ENCODE peak calls at places on chromosome 17, in five cellular contexts. One of them, this sample, is unnamed. For H3K4me1, the result is how much of the 10 kb centered on the place peaks cover.

GRCh38 chr17:31319253-31319661 is 2.2 kb downstream of the EVI2A start:
- DNase-seq in HepG2: no peak
- DNase-seq in Peyer's patch: no peak
- DNase-seq in GM23248: no peak
- DNase-seq in left ventricle myocardium inferior: no peak
- DNase-seq in this sample: peak

GRCh38 chr17:13541032-13541480 is 60.7 kb downstream of the HS3ST3A1 start:
- DNase-seq in GM23248: peak
- DNase-seq in Peyer's patch: no peak
- DNase-seq in HepG2: no peak
- DNase-seq in left ventricle myocardium inferior: no peak
- DNase-seq in this sample: no peak

GRCh38 chr17:36722121-36722902 is 120.9 kb downstream of the MRM1 start:
- DNase-seq in GM23248: peak
- DNase-seq in left ventricle myocardium inferior: peak
- DNase-seq in HepG2: no peak
- DNase-seq in Peyer's patch: peak
- DNase-seq in this sample: peak

GRCh38 chr17:64653325-64653984 is 8.7 kb downstream of the SMURF2 start:
- DNase-seq in left ventricle myocardium inferior: no peak
- DNase-seq in Peyer's patch: no peak
- DNase-seq in HepG2: no peak
- DNase-seq in GM23248: peak
- DNase-seq in this sample: no peak

GRCh38 chr17:41475421-41475820 is 5.5 kb downstream of the KRT35 start:
- DNase-seq in HepG2: no peak
- DNase-seq in GM23248: no peak
- DNase-seq in Peyer's patch: no peak
- DNase-seq in left ventricle myocardium inferior: no peak
- DNase-seq in this sample: no peak

GRCh38 chr17:41678411-41678906 is 10.2 kb upstream of the EIF1 start:
- DNase-seq in HepG2: no peak
- DNase-seq in left ventricle myocardium inferior: no peak
- DNase-seq in Peyer's patch: peak
- DNase-seq in GM23248: no peak
- DNase-seq in this sample: peak

GRCh38 chr17:17683710-17684365 is 2.6 kb downstream of the RAI1 start:
- DNase-seq in Peyer's patch: no peak
- DNase-seq in HepG2: no peak
- DNase-seq in GM23248: peak
- DNase-seq in left ventricle myocardium inferior: no peak
- DNase-seq in this sample: no peak

GRCh38 chr17:77390870-77391269 is 250.1 kb downstream of the SEC14L1 start:
- DNase-seq in HepG2: no peak
- DNase-seq in Peyer's patch: no peak
- DNase-seq in left ventricle myocardium inferior: no peak
- DNase-seq in GM23248: no peak
- DNase-seq in this sample: no peak

GRCh38 chr17:17497845-17498520 is 1.8 kb upstream of the RASD1 start:
- DNase-seq in GM23248: no peak
- DNase-seq in HepG2: no peak
- DNase-seq in Peyer's patch: peak
- DNase-seq in left ventricle myocardium inferior: no peak
- DNase-seq in this sample: no peak

GRCh38 chr17:21218101-21218500 is 4.1 kb upstream of the TMEM11 start:
- DNase-seq in HepG2: no peak
- DNase-seq in GM23248: peak
- DNase-seq in left ventricle myocardium inferior: no peak
- DNase-seq in Peyer's patch: no peak
- DNase-seq in this sample: no peak
- H3K27ac ChIP-seq in HepG2: no peak
- H3K27ac ChIP-seq in GM23248: no peak
- H3K27ac ChIP-seq in left ventricle myocardium inferior: no peak
- H3K27ac ChIP-seq in Peyer's patch: no peak
- H3K27ac ChIP-seq in this sample: no peak

DNA sequence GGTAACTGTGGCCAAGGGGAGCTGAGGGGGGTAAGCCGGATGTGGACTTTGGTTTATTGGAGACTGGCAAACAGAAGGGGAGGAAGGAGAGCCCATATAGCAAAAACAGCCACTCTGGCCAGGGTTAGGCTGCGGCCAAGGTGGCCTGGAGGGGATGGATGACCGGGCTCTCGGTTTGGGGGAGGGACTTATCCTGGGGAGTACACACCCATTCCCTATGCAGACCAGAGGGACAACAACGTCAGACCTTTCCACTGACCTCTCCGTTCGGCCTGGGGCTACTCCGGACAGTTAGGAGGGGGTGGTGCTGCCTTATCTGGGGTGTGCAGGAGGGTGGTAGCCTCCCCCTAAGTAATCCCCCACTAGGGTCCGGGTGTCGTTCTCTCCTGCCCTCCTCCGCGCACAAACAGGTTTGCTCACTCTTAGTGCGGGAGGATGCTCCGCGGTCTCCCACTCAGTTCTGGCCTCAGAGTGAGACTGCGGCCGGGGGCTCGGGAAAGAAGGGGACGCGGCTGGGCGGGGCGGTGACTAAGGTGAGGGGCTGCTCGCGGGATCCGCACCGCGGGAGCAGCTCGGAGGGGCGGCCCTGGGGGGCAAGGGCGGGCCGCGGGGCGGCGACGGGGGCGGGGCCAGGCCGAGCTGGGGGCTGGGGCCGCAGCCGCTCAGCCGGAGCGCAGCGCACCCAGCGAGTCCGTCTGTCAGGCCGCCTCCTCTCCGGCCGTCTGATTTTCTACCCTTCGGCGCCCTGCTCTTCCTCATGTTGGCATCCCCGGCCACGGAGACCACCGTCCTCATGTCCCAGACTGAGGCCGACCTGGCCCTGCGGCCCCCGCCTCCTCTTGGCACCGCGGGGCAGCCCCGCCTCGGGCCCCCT is at the start of gene WNK4:
- DNase-seq in GM23248: peak
- DNase-seq in HepG2: peak
- DNase-seq in left ventricle myocardium inferior: no peak
- DNase-seq in Peyer's patch: peak
- DNase-seq in this sample: no peak
- H3K4me1 ChIP-seq in GM23248: under half
- H3K4me1 ChIP-seq in HepG2: half or more
- H3K4me1 ChIP-seq in left ventricle myocardium inferior: under half
- H3K4me1 ChIP-seq in Peyer's patch: under half
- H3K4me1 ChIP-seq in this sample: under half

DNA sequence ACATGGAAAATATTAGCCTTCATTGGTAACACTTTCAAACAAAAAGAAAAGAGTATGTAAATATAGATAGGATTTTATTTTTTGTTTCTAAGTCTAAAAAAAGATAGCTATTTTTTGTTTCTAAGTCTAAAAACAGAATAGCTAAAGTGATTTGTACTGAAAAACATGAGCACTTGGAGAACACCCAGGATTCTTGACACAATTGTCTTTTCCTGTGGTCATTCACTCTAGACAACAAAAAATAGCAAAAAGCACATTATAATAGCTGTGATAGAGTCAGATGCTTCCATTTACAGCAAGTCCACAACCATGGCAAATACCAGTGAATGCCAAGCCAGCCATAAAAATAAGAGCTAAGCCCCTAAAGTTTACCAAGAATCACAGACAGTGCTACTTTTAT is 36.7 kb downstream of the SKAP1 start:
- DNase-seq in GM23248: peak
- DNase-seq in Peyer's patch: no peak
- DNase-seq in left ventricle myocardium inferior: no peak
- DNase-seq in HepG2: no peak
- DNase-seq in this sample: no peak
- H3K27ac ChIP-seq in GM23248: peak
- H3K27ac ChIP-seq in Peyer's patch: no peak
- H3K27ac ChIP-seq in left ventricle myocardium inferior: no peak
- H3K27ac ChIP-seq in HepG2: no peak
- H3K27ac ChIP-seq in this sample: no peak

DNA sequence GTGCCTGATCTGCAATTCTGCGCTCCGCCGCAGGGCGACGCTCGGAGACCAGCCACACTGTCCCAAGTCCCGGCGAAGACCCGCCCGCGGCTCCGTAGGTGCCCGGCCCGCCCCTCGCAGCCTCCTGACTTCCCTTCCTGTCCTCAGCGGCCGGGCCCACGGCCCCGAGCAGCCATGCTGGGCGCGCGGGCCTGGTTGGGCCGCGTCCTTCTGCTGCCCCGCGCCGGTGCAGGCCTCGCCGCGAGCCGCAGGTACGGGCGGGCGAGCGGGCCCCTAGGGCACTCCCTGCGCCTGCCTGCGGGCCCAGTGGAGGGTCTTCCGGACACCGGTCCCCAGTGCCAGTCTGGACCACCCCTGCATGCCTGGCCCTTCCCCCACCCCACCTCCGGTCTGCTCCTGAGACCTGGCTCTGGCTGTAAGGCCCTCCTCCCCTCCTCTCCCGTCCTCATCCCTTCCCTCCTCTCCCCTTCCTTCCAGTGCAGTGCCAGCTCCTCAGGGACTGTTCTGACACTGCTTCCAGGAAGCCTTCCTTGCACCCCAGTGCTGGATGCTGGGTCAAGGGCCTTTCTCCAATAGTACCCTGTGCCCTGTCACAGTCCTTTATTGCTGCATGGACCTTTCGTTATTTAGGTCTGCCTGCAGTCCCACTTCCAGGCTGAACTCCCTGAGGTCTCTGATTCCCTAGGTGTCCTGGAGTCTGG is at the start of gene SPATA20:
- DNase-seq in Peyer's patch: peak
- DNase-seq in GM23248: peak
- DNase-seq in left ventricle myocardium inferior: peak
- DNase-seq in HepG2: peak
- DNase-seq in this sample: peak
- H3K4me1 ChIP-seq in Peyer's patch: under half
- H3K4me1 ChIP-seq in GM23248: under half
- H3K4me1 ChIP-seq in left ventricle myocardium inferior: under half
- H3K4me1 ChIP-seq in HepG2: half or more
- H3K4me1 ChIP-seq in this sample: under half

GRCh38 chr17:9002610-9003354 is 18.5 kb upstream of the NTN1 start:
- DNase-seq in Peyer's patch: no peak
- DNase-seq in HepG2: no peak
- DNase-seq in GM23248: peak
- DNase-seq in left ventricle myocardium inferior: peak
- DNase-seq in this sample: peak
- H3K27ac ChIP-seq in Peyer's patch: no peak
- H3K27ac ChIP-seq in HepG2: no peak
- H3K27ac ChIP-seq in GM23248: no peak
- H3K27ac ChIP-seq in left ventricle myocardium inferior: no peak
- H3K27ac ChIP-seq in this sample: no peak

DNA sequence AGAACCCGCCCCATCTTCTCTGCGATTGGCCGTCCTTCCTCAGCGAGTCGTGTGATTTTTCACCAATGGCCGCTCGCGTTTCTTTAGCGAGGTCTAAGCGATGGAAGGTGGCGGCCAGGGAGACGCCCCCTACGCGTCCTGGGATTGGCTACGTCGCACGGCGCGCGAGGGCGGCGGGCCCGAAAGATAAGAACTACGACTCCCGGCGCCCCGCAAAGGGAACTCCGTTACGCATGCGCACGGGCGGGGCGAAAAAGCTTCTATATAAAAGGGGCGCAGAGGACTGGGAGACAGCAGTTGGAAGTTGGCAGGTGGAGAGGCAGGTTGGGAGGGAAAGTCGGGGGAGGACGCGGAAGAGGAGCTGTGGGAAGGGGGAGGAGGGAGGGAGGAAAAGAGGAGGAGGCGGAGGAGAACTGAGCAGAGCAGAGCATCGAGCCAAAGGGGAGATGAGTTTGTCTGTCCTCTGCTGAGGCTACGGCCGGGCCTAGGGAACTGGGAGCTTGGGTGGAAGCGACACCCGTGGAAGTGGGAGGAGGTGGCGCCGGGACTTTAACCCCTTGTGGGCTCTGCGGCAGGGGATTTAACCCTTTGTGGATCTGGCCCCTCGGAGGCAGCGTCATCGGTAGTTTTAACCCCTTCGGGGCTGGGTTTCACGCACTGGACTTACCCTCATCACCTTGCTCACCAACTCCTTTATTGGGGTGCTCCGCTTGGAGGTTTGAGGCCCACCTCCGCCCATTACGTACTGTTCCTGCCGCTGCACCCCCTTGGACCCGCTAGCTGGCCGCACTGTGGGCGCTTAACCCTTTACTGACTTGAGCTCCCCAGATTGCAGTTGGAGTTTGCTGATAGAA is at the start of gene HEXIM1:
- DNase-seq in Peyer's patch: peak
- DNase-seq in GM23248: peak
- DNase-seq in left ventricle myocardium inferior: peak
- DNase-seq in HepG2: peak
- DNase-seq in this sample: peak
- H3K4me1 ChIP-seq in Peyer's patch: under half
- H3K4me1 ChIP-seq in GM23248: under half
- H3K4me1 ChIP-seq in left ventricle myocardium inferior: half or more
- H3K4me1 ChIP-seq in HepG2: under half
- H3K4me1 ChIP-seq in this sample: half or more

GRCh38 chr17:27519550-27519949 is 63.3 kb downstream of the KSR1 start:
- DNase-seq in left ventricle myocardium inferior: no peak
- DNase-seq in Peyer's patch: no peak
- DNase-seq in GM23248: no peak
- DNase-seq in HepG2: no peak
- DNase-seq in this sample: no peak
- H3K27ac ChIP-seq in left ventricle myocardium inferior: no peak
- H3K27ac ChIP-seq in Peyer's patch: no peak
- H3K27ac ChIP-seq in GM23248: no peak
- H3K27ac ChIP-seq in HepG2: no peak
- H3K27ac ChIP-seq in this sample: no peak

This sample was measured in CD4-positive, alpha-beta memory T cell.